ENCODE peak calls at places on chromosomes 5 and 9, in six cellular contexts. G is tibial artery; W is uterus; P is CD4-positive, alpha-beta T cell; A is CD8-positive, alpha-beta T cell; U is OCI-LY7. O is an unnamed sample.

GRCh38 chr9:2764371-2764770 is 47.1 kb downstream of the KCNV2 start:
- DNase-seq in G (no peak), W (no peak), P (no peak), A (no peak), U (peak; percentile 15), O (no peak)

GRCh38 chr5:56352808-56353590 is 119.9 kb upstream of the ANKRD55 start:
- DNase-seq in G (no peak), W (no peak), P (no peak), A (no peak), U (no peak), O (no peak)

GRCh38 chr5:55897206-55897894 is 46.2 kb downstream of the IL31RA start:
- DNase-seq in G (no peak), W (no peak), P (no peak), A (no peak), U (no peak), O (no peak)

GRCh38 chr5:136776022-136776927 is 410.9 kb upstream of the TRPC7 start:
- DNase-seq in G (no peak), W (no peak), P (no peak), A (no peak), U (no peak), O (no peak)

GRCh38 chr9:85978496-85978895 is 37.5 kb downstream of the NAA35 start:
- DNase-seq in G (no peak), W (no peak), P (no peak), A (no peak), U (no peak), O (no peak)

GRCh38 chr5:40841068-40841805 is at the start of gene CARD6:
- DNase-seq in G (no peak), W (no peak), P (no peak), A (no peak), U (no peak), O (no peak)

GRCh38 chr9:127539259-127539981 is 72.7 kb upstream of the STXBP1 start:
- DNase-seq in G (no peak), W (no peak), P (no peak), A (no peak), U (no peak), O (no peak)

GRCh38 chr9:34179528-34180138 is 790 bp downstream of the UBAP1 start:
- DNase-seq in G (no peak), W (no peak), P (no peak), A (no peak), U (no peak), O (no peak)

GRCh38 chr9:116943970-116944369 is 256.9 kb downstream of the TRIM32 start:
- DNase-seq in G (no peak), W (no peak), P (no peak), A (no peak), U (no peak), O (no peak)

GRCh38 chr5:176610430-176610763 is 441 bp upstream of the GPRIN1 start:
- DNase-seq in G (no peak), W (no peak), P (no peak), A (no peak), U (no peak), O (no peak)

GRCh38 chr9:128882677-128883590 is 1.0 kb downstream of the LRRC8A start:
- DNase-seq in G (no peak), W (peak; percentile 39), P (no peak), A (no peak), U (peak; percentile 27), O (no peak)

GRCh38 chr9:112076814-112077213 is 98.3 kb downstream of the SUSD1 start:
- DNase-seq in G (no peak), W (no peak), P (no peak), A (no peak), U (no peak), O (no peak)

GRCh38 chr5:142872217-142872616 is 102.0 kb downstream of the ARHGAP26 start:
- DNase-seq in G (no peak), W (no peak), P (no peak), A (no peak), U (no peak), O (no peak)

GRCh38 chr5:107580902-107581823 is 89.6 kb downstream of the EFNA5 start:
- DNase-seq in G (no peak), W (no peak), P (no peak), A (no peak), U (no peak), O (no peak)

GRCh38 chr5:54713923-54714581 is 196.5 kb downstream of the SNX18 start:
- DNase-seq in G (no peak), W (no peak), P (no peak), A (no peak), U (no peak), O (no peak)

GRCh38 chr5:52989781-52990530 is 804 bp downstream of the ITGA2 start:
- DNase-seq in G (peak; percentile 67), W (peak; percentile 26), P (peak; percentile 28), A (peak; percentile 52), U (no peak), O (no peak)

GRCh38 chr9:73180373-73180772 is 28.7 kb downstream of the ANXA1 start:
- DNase-seq in G (no peak), W (no peak), P (no peak), A (no peak), U (no peak), O (no peak)

GRCh38 chr9:32671333-32671732 is 35.9 kb upstream of the TAF1L start:
- DNase-seq in G (no peak), W (no peak), P (no peak), A (no peak), U (no peak), O (no peak)

GRCh38 chr5:131272365-131273123 is 8.7 kb downstream of the CDC42SE2 start:
- DNase-seq in G (no peak), W (no peak), P (no peak), A (no peak), U (no peak), O (no peak)

GRCh38 chr5:96336351-96336985 is 96.6 kb downstream of the PCSK1 start:
- DNase-seq in G (peak; percentile 87), W (peak; percentile 65), P (peak; percentile 38), A (peak; percentile 65), U (peak; percentile 65), O (peak; percentile 67)

GRCh38 chr5:5342784-5343183 is 79.7 kb upstream of the ICE1 start:
- DNase-seq in G (no peak), W (no peak), P (no peak), A (no peak), U (no peak), O (no peak)

GRCh38 chr5:66406761-66407289 is 189.4 kb upstream of the MAST4 start:
- DNase-seq in G (no peak), W (no peak), P (no peak), A (no peak), U (no peak), O (no peak)

GRCh38 chr9:107474124-107474523 is 15.4 kb downstream of the KLF4 start:
- DNase-seq in G (no peak), W (no peak), P (no peak), A (no peak), U (no peak), O (no peak)

GRCh38 chr5:4563400-4563799 is 576.7 kb upstream of the ADAMTS16 start:
- DNase-seq in G (no peak), W (no peak), P (no peak), A (no peak), U (peak; percentile 2), O (no peak)

GRCh38 chr9:88775966-88776365 is 215.3 kb upstream of the S1PR3 start:
- DNase-seq in G (no peak), W (no peak), P (no peak), A (no peak), U (no peak), O (no peak)

GRCh38 chr5:126354012-126354856 is 69.0 kb upstream of the GRAMD2B start:
- DNase-seq in G (no peak), W (no peak), P (no peak), A (no peak), U (peak; percentile 46), O (no peak)

GRCh38 chr5:148843510-148844318 is 17.3 kb downstream of the ADRB2 start:
- DNase-seq in G (no peak), W (no peak), P (no peak), A (no peak), U (no peak), O (no peak)

GRCh38 chr9:123933401-123933800 is 3.5 kb upstream of the DENND1A start:
- DNase-seq in G (no peak), W (no peak), P (no peak), A (no peak), U (no peak), O (no peak)

GRCh38 chr9:96605328-96605727 is 14.3 kb downstream of the CDC14B start:
- DNase-seq in G (no peak), W (no peak), P (no peak), A (no peak), U (no peak), O (no peak)
- H3K27ac ChIP-seq in G (no peak overlapping the region), W (no peak overlapping the region), P (no peak overlapping the region), A (no peak overlapping the region), U (no peak overlapping the region), O (no peak overlapping the region)

GRCh38 chr5:60597570-60597969 is 102.4 kb downstream of the DEPDC1B start:
- DNase-seq in G (no peak), W (no peak), P (no peak), A (no peak), U (peak; percentile 74), O (no peak)

GRCh38 chr5:60595183-60595582 is 104.8 kb downstream of the DEPDC1B start:
- DNase-seq in G (no peak), W (no peak), P (no peak), A (no peak), U (no peak), O (no peak)

GRCh38 chr5:60594715-60595114 is 105.3 kb downstream of the DEPDC1B start:
- DNase-seq in G (no peak), W (no peak), P (no peak), A (no peak), U (no peak), O (no peak)

GRCh38 chr5:60598424-60598823 is 101.5 kb downstream of the DEPDC1B start:
- DNase-seq in G (no peak), W (no peak), P (no peak), A (no peak), U (peak; percentile 47), O (no peak)
- H3K27ac ChIP-seq in G (peak overlapping the region; percentile 60), W (no peak overlapping the region), P (no peak overlapping the region), A (no peak overlapping the region), U (peak overlapping the region; percentile 62), O (peak overlapping the region; percentile 75)

DNA sequence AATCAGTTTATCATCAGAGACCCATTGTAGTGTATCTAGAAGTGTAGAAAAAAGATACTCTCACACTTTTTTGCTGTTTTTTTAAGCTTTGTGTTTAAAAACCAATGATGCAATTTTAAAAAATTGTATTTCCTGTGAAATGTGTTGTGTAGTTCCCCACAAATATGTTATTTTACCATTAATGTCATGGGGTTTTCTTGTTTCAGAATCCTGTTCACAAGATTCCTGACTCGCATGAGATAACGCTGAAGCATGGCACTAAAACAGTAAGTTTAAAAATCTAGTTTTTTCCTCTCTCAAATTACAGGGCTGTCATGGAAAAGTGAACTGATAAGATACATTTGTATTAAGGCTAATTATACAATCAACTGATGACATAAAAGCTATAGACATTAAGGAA is 58.6 kb downstream of the WDR70 start:
- DNase-seq in G (no peak), W (no peak), P (no peak), A (no peak), U (no peak), O (no peak)
- H3K27ac ChIP-seq in G (no peak overlapping the region), W (no peak overlapping the region), P (no peak overlapping the region), A (no peak overlapping the region), U (no peak overlapping the region), O (no peak overlapping the region)

DNA sequence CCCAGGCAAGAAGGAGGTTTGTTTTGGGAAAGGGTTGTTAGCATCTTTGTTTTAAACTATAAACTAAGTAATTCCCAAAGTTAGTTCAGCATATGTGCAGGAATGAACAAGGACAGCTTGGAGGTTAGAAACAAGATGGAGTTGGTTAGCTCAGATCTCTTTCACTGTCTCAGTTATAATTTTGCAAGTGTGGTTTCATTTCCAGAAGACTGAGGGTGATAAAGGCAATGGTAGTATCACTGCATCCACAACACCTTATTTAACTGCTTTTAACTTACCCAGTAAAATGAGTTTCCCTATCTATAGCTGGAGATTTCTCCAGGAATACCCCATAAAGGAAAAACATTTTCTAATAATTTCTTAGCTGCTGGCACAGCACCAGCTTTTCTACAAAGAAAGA is 152.7 kb downstream of the AOPEP start:
- DNase-seq in G (no peak), W (no peak), P (no peak), A (no peak), U (no peak), O (no peak)
- H3K27ac ChIP-seq in G (no peak overlapping the region), W (no peak overlapping the region), P (no peak overlapping the region), A (no peak overlapping the region), U (no peak overlapping the region), O (no peak overlapping the region)